ENCODE peak calls at places on chromosomes 12 and 14, in five cellular contexts. I is GM06990, C is brain microvascular endothelial cell, A is cardiac muscle cell, J is pancreas. E is an unnamed sample.

GRCh38 chr14:22555573-22556011 is 33.4 kb downstream of the DAD1 start:
- DNase-seq in J (no peak), I (no peak), C (no peak), A (no peak), E (no peak)

GRCh38 chr14:36028218-36028617 is 148.3 kb downstream of the PTCSC3 start:
- DNase-seq in I (no peak), J (no peak), A (no peak), C (no peak), E (no peak)

GRCh38 chr12:6205144-6205539 is 4.9 kb downstream of the CD9 start:
- DNase-seq in J (no peak), I (no peak), C (no peak), A (peak; percentile 50), E (no peak)

GRCh38 chr12:121799842-121800693 is 3.7 kb upstream of the SETD1B start:
- DNase-seq in A (peak; percentile 93), J (peak; percentile 86), C (peak; percentile 77), I (peak; percentile 87), E (peak; percentile 79)

GRCh38 chr14:95488376-95489162 is 27.9 kb downstream of the SYNE3 start:
- DNase-seq in A (no peak), C (no peak), J (no peak), I (no peak), E (no peak)

GRCh38 chr14:62532186-62532585 is 513.1 kb downstream of the KCNH5 start:
- DNase-seq in I (no peak), C (no peak), J (no peak), A (no peak), E (no peak)

GRCh38 chr12:128969480-128970055 is 116.3 kb downstream of the GLT1D1 start:
- DNase-seq in C (peak; percentile 11), J (peak; percentile 10), I (peak; percentile 47), A (no peak), E (no peak)

GRCh38 chr14:102481371-102481770 is 28.2 kb downstream of the ANKRD9 start:
- DNase-seq in A (no peak), I (no peak), J (no peak), C (no peak), E (no peak)

GRCh38 chr12:126819554-126819953 is 1447.4 kb upstream of the TMEM132C start:
- DNase-seq in I (no peak), C (no peak), J (no peak), A (no peak), E (no peak)

GRCh38 chr14:91282954-91283645 is 38.6 kb upstream of the GPR68 start:
- DNase-seq in C (no peak), I (no peak), A (no peak), J (no peak), E (no peak)

GRCh38 chr14:71618716-71619115 is 313.5 kb upstream of the RGS6 start:
- DNase-seq in C (no peak), J (no peak), I (no peak), A (no peak), E (no peak)

GRCh38 chr14:87869619-87870583 is 123.1 kb downstream of the GALC start:
- DNase-seq in C (no peak), J (no peak), I (no peak), A (peak; percentile 34), E (no peak)

GRCh38 chr12:62846506-62846905 is 88.4 kb downstream of the PPM1H start:
- DNase-seq in J (no peak), A (no peak), I (no peak), C (peak; percentile 76), E (no peak)

GRCh38 chr12:56884421-56884820 is 49.8 kb downstream of the SDR9C7 start:
- DNase-seq in J (no peak), C (no peak), I (no peak), A (no peak), E (no peak)

GRCh38 chr12:6435941-6436715 is 8.6 kb upstream of the CD27 start:
- DNase-seq in J (no peak), A (no peak), C (no peak), I (no peak), E (no peak)

GRCh38 chr14:74663884-74664283 is 49.0 kb downstream of the AREL1 start:
- DNase-seq in J (no peak), A (no peak), I (no peak), C (no peak), E (no peak)

GRCh38 chr14:33542338-33543290 is 408.3 kb downstream of the EGLN3 start:
- DNase-seq in J (no peak), I (no peak), A (no peak), C (no peak), E (no peak)

GRCh38 chr14:69047255-69047654 is 68.2 kb upstream of the ACTN1 start:
- DNase-seq in J (no peak), I (no peak), C (no peak), A (no peak), E (no peak)

GRCh38 chr14:81453166-81453766 is 53.1 kb upstream of the STON2 start:
- DNase-seq in I (no peak), A (peak; percentile 70), C (peak; percentile 39), J (peak; percentile 45), E (no peak)

GRCh38 chr14:99242816-99243795 is 28.9 kb downstream of the BCL11B start:
- DNase-seq in C (no peak), A (no peak), I (no peak), J (no peak), E (no peak)

GRCh38 chr12:132596016-132596415 is 14.4 kb downstream of the LRCOL1 start:
- DNase-seq in J (no peak), A (peak; percentile 69), I (no peak), C (peak; percentile 65), E (no peak)

GRCh38 chr12:16189849-16190248 is 87.6 kb downstream of the SLC15A5 start:
- DNase-seq in J (no peak), C (no peak), A (peak; percentile 76), I (no peak), E (no peak)

GRCh38 chr14:92613008-92613658 is 99.6 kb downstream of the RIN3 start:
- DNase-seq in A (peak; percentile 16), C (no peak), I (peak; percentile 34), J (no peak), E (peak; percentile 58)

GRCh38 chr12:121770388-121770787 is 23.1 kb downstream of the RHOF start:
- DNase-seq in J (no peak), A (no peak), C (no peak), I (no peak), E (no peak)

GRCh38 chr14:51780006-51780692 is 80.3 kb upstream of the GNG2 start:
- DNase-seq in C (peak; percentile 65), A (peak; percentile 76), J (peak; percentile 38), I (peak; percentile 21), E (peak; percentile 46)

GRCh38 chr12:58455146-58455545 is 465.2 kb downstream of the LRIG3 start:
- DNase-seq in I (no peak), J (no peak), C (peak; percentile 43), A (peak; percentile 6), E (no peak)

GRCh38 chr14:63426838-63427237 is 108.1 kb upstream of the GPHB5 start:
- DNase-seq in J (no peak), I (no peak), A (no peak), C (no peak), E (no peak)

GRCh38 chr12:73798523-73798922 is 739.1 kb upstream of the ATXN7L3B start:
- DNase-seq in J (no peak), I (no peak), C (no peak), A (no peak), E (no peak)

GRCh38 chr12:46825526-46826414 is at the start of gene SLC38A4:
- DNase-seq in A (peak; percentile 49), C (no peak), I (no peak), J (peak; percentile 25), E (no peak)

GRCh38 chr14:104634886-104635570 is 30.5 kb upstream of the TMEM179 start:
- DNase-seq in I (no peak), A (no peak), C (no peak), J (no peak), E (no peak)

GRCh38 chr12:7966558-7966957 is 30.6 kb upstream of the SLC2A3 start:
- DNase-seq in I (no peak), A (peak; percentile 55), C (peak; percentile 20), J (no peak), E (no peak)

GRCh38 chr14:94005324-94005723 is 8.2 kb downstream of the CCDC197 start:
- DNase-seq in C (no peak), I (no peak), A (no peak), J (no peak), E (no peak)

GRCh38 chr14:61461808-61462275 is 140.5 kb downstream of the PRKCH start:
- DNase-seq in A (peak; percentile 91), J (no peak), C (peak; percentile 82), I (no peak), E (no peak)

GRCh38 chr12:40819427-40820108 is 127.3 kb downstream of the CNTN1 start:
- DNase-seq in J (no peak), A (no peak), I (no peak), C (no peak), E (no peak)

GRCh38 chr12:56634242-56634836 is 4.2 kb upstream of the BAZ2A start:
- DNase-seq in C (no peak), J (peak; percentile 75), A (no peak), I (peak; percentile 41), E (no peak)

GRCh38 chr12:63752283-63752682 is 27.4 kb upstream of the RXYLT1 start:
- DNase-seq in J (no peak), I (no peak), A (no peak), C (no peak), E (no peak)

DNA sequence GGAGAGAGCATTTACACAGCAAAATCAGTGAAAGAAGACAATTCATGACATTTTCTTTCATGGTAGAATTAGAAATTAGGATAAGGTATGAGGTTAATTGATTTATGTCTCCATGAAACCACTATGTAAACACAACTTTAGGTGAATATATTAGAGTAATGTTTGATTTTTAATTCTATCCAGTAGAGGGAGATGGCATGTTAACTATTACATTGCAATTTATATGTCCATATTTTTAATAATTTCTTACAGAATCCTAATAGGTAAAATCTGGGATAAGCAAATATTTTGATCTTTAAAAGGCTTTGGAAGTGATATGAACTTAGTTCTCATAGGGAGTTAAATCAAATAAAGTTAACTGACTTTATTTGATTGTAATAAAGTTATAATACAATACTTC is 373.4 kb upstream of the PDE3A start:
- DNase-seq in I (no peak), C (no peak), J (no peak), A (peak; percentile 34), E (no peak)
- TF ChIP-seq CTCF in I (no peak), C (no peak), J (no peak), A (peak; percentile 35), E (no peak)

GRCh38 chr12:53061404-53062010 is 11.6 kb downstream of the TNS2 start:
- DNase-seq in A (peak; percentile 9), C (no peak), J (peak; percentile 88), I (no peak), E (no peak)
- TF ChIP-seq CTCF in A (peak; percentile 22), C (peak; percentile 35), J (no peak), I (peak; percentile 37), E (no peak)

GRCh38 chr14:106436310-106436905 is 910.0 kb downstream of the TMEM121 start:
- DNase-seq in C (no peak), J (peak; percentile 15), A (no peak), I (peak; percentile 35), E (peak; percentile 44)
- TF ChIP-seq CTCF in C (peak; percentile 20), J (no peak), A (no peak), I (peak; percentile 65), E (peak; percentile 45)

GRCh38 chr12:4899361-4899760 is 10.3 kb upstream of the KCNA1 start:
- DNase-seq in C (no peak), J (no peak), I (no peak), A (no peak), E (no peak)
- TF ChIP-seq CTCF in C (peak; percentile 34), J (no peak), I (peak; percentile 46), A (no peak), E (no peak)

GRCh38 chr12:93380480-93381121 is 2.9 kb downstream of the NUDT4 start:
- DNase-seq in I (no peak), J (no peak), C (no peak), A (peak; percentile 55), E (no peak)
- TF ChIP-seq CTCF in I (peak; percentile 22), J (no peak), C (peak; percentile 20), A (peak; percentile 27), E (no peak)

GRCh38 chr12:4117386-4118016 is 156.1 kb upstream of the CCND2 start:
- DNase-seq in I (no peak), A (no peak), C (no peak), J (no peak), E (no peak)
- TF ChIP-seq CTCF in I (no peak), A (no peak), C (no peak), J (no peak), E (no peak)